ENCODE peak calls at places on chromosomes 5 and 9, in four cellular contexts. W is WTC11, M is SK-N-SH, B is HepG2. L is an unnamed sample.

GRCh38 chr5:175728885-175729828 is 71.3 kb downstream of the HRH2 start:
- DNase-seq in W (peak), B (no peak), M (peak), L (peak)

GRCh38 chr5:129271309-129271708 is 176.8 kb downstream of the ISOC1 start:
- DNase-seq in B (no peak), M (no peak), W (peak), L (peak)

GRCh38 chr5:31963961-31964360 is 210.2 kb downstream of the GOLPH3 start:
- DNase-seq in B (no peak), M (no peak), W (no peak), L (no peak)

GRCh38 chr9:1875921-1876448 is 139.2 kb upstream of the SMARCA2 start:
- DNase-seq in W (no peak), B (no peak), M (no peak), L (no peak)

GRCh38 chr5:154519375-154519774 is 41.3 kb upstream of the HAND1 start:
- DNase-seq in B (no peak), W (no peak), M (no peak), L (no peak)

GRCh38 chr5:81125959-81126358 is 107.2 kb upstream of the CKMT2 start:
- DNase-seq in W (no peak), M (no peak), B (peak), L (no peak)

GRCh38 chr9:112439825-112440224 is 46.8 kb upstream of the KIAA1958 start:
- DNase-seq in M (no peak), W (no peak), B (no peak), L (no peak)

GRCh38 chr5:115243412-115243811 is 19.3 kb downstream of the PGGT1B start:
- DNase-seq in W (no peak), B (no peak), M (no peak), L (no peak)

GRCh38 chr5:137561572-137561971 is 62.4 kb upstream of the SPOCK1 start:
- DNase-seq in M (no peak), B (no peak), W (no peak), L (no peak)

GRCh38 chr5:149656576-149657182 is 73.4 kb upstream of the PPARGC1B start:
- DNase-seq in M (no peak), B (no peak), W (peak), L (peak)

GRCh38 chr5:26761040-26761439 is 277.3 kb downstream of the CDH9 start:
- DNase-seq in B (no peak), M (no peak), W (no peak), L (no peak)

GRCh38 chr5:137203011-137203632 is 296.0 kb downstream of the SPOCK1 start:
- DNase-seq in W (no peak), B (no peak), M (no peak), L (no peak)

GRCh38 chr9:117722108-117722761 is 18.0 kb downstream of the TLR4 start:
- DNase-seq in W (no peak), B (no peak), M (no peak), L (no peak)

GRCh38 chr5:159712672-159713071 is 203.6 kb upstream of the ADRA1B start:
- DNase-seq in B (no peak), M (no peak), W (no peak), L (no peak)

GRCh38 chr9:37311938-37312730 is 110.4 kb upstream of the GRHPR start:
- DNase-seq in B (no peak), M (no peak), W (no peak), L (no peak)

GRCh38 chr9:89605181-89606048 is 603 bp downstream of the GADD45G start:
- DNase-seq in B (no peak), W (peak), M (peak), L (peak)

GRCh38 chr9:89606049-89606481 is 1.3 kb downstream of the GADD45G start:
- DNase-seq in B (peak), W (peak), M (peak), L (peak)

GRCh38 chr9:89603629-89604462 is 966 bp upstream of the GADD45G start:
- DNase-seq in B (peak), W (peak), M (peak), L (peak)

GRCh38 chr9:89602978-89603628 is 1.7 kb upstream of the GADD45G start:
- DNase-seq in W (peak), M (peak), B (peak), L (peak)

GRCh38 chr9:89604463-89605180 is at the start of gene GADD45G:
- DNase-seq in M (peak), B (no peak), W (peak), L (peak)
- TF ChIP-seq FOXJ3 in M (no peak), B (no peak), W (no peak), L (no peak)

DNA sequence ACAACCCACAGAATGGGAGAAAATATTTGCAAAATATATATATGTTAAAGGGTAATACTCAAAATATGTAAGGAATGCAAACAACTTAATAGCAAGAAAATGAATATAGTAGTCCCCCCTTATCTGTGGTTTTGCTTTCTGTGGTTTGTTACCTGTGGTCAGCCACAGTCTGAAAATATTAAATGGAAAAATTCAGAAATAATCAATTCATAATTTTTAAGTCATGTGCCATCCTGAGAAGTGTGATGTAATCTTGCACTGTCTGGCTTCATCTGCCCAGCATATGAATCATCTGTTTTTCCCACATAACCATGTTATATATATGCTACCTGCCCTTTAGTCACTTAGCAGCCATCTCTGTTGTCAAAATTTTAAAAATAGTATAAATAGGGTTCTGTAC is 11.7 kb downstream of the CER1 start:
- DNase-seq in B (no peak), M (no peak), W (no peak), L (no peak)
- TF ChIP-seq FOXJ3 in B (no peak), M (no peak), W (no peak), L (no peak)

DNA sequence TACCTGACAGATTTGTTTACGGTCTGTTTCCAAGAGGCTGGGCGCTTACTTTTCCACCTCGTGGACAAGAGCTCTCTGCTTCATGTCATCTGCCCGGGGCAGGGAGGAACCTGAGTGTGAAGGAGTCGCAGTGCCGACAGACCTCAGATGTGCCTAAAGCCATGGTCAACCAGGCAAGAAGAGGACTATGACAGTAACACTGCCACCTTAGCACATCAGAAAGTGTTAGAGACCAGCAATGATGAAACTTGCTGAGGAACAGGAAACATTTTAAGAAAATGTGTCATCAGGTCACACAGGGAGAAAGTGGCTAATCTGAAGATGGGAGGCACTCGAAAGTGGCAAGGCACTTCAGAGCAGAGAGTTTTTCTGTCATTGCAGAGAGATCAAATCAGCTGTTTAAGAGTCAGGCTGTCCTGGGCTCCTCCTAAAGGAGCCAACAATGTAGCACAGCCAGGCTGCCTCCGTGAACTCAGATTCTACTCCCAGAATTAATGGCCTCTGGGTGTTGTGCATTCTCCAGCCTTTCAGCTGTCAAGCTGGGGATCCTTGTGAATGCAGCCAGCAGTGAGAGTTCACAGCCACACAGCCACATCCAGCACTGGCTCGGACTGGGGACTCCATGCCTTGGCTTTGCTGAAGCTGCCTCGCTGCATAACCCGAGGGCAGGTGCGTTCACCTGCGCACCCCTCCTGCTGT is 94.6 kb downstream of the RAPGEF1 start:
- DNase-seq in W (no peak), B (no peak), M (no peak), L (no peak)
- TF ChIP-seq FOXJ3 in W (no peak), B (no peak), M (no peak), L (no peak)

DNA sequence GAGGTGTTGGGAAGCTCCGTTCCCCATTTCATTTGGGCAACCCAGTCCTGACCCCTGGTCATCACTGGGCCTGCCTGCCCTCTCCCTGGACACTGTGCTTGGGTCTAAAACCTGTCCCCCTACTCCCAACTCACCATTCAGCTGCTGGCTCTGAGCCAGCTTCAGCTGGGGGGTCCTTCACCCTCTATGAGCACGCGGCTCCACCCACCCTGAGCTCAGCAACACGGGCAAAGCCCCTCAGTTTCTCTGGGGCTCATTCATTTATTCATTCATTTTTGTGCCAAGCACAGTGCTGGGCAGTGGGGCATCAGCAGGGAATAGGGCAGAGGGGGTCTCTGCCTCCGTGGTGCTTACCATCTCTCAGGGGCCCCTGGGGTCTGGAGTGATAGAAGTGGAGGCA is 199.8 kb upstream of the MVB12B start:
- DNase-seq in W (no peak), B (no peak), M (peak), L (no peak)
- TF ChIP-seq FOXJ3 in W (no peak), B (no peak), M (no peak), L (no peak)